ENCODE peak calls at places on chromosomes 5 and 9, in nine cellular contexts. One of them, this sample, is unnamed.

GRCh38 chr9:124260769-124261603 is 3.2 kb downstream of the NEK6 start:
- DNase-seq in WERI-Rb-1: no peak
- DNase-seq in T-helper 9 cell: no peak
- DNase-seq in mucosa of gallbladder: peak; percentile 66
- DNase-seq in stimulated activated CD8-positive, alpha-beta memory T cell treated with anti-CD3 and anti-CD28 coated beads, Interleukin-15, amount 100 ng/mL, for 4 hours: no peak
- DNase-seq in activated T-cell treated with anti-CD3 and anti-CD28 coated beads, Interleukin-2, amount 50 U/mL, for 24 hours: no peak
- DNase-seq in activated CD8-positive, alpha-beta memory T cell treated with anti-CD3 and anti-CD28 coated beads for 4 hours: no peak
- DNase-seq in AG10803: peak; percentile 78
- DNase-seq in kidney tubule cell: peak; percentile 83
- DNase-seq in this sample: no peak

GRCh38 chr5:5572983-5573797 is 150.7 kb downstream of the ICE1 start:
- DNase-seq in kidney tubule cell: no peak
- DNase-seq in AG10803: no peak
- DNase-seq in activated T-cell treated with anti-CD3 and anti-CD28 coated beads, Interleukin-2, amount 50 U/mL, for 24 hours: no peak
- DNase-seq in stimulated activated CD8-positive, alpha-beta memory T cell treated with anti-CD3 and anti-CD28 coated beads, Interleukin-15, amount 100 ng/mL, for 4 hours: no peak
- DNase-seq in T-helper 9 cell: no peak
- DNase-seq in WERI-Rb-1: no peak
- DNase-seq in mucosa of gallbladder: peak; percentile 20
- DNase-seq in activated CD8-positive, alpha-beta memory T cell treated with anti-CD3 and anti-CD28 coated beads for 4 hours: no peak
- DNase-seq in this sample: no peak

GRCh38 chr5:81936061-81936460 is 35.8 kb upstream of the ATG10 start:
- DNase-seq in stimulated activated CD8-positive, alpha-beta memory T cell treated with anti-CD3 and anti-CD28 coated beads, Interleukin-15, amount 100 ng/mL, for 4 hours: no peak
- DNase-seq in kidney tubule cell: no peak
- DNase-seq in T-helper 9 cell: no peak
- DNase-seq in AG10803: no peak
- DNase-seq in activated CD8-positive, alpha-beta memory T cell treated with anti-CD3 and anti-CD28 coated beads for 4 hours: no peak
- DNase-seq in WERI-Rb-1: no peak
- DNase-seq in activated T-cell treated with anti-CD3 and anti-CD28 coated beads, Interleukin-2, amount 50 U/mL, for 24 hours: no peak
- DNase-seq in mucosa of gallbladder: no peak
- DNase-seq in this sample: no peak

GRCh38 chr5:137129906-137130680 is 369.0 kb downstream of the SPOCK1 start:
- DNase-seq in activated CD8-positive, alpha-beta memory T cell treated with anti-CD3 and anti-CD28 coated beads for 4 hours: no peak
- DNase-seq in activated T-cell treated with anti-CD3 and anti-CD28 coated beads, Interleukin-2, amount 50 U/mL, for 24 hours: no peak
- DNase-seq in kidney tubule cell: peak; percentile 89
- DNase-seq in T-helper 9 cell: no peak
- DNase-seq in mucosa of gallbladder: no peak
- DNase-seq in AG10803: no peak
- DNase-seq in stimulated activated CD8-positive, alpha-beta memory T cell treated with anti-CD3 and anti-CD28 coated beads, Interleukin-15, amount 100 ng/mL, for 4 hours: no peak
- DNase-seq in WERI-Rb-1: no peak
- DNase-seq in this sample: no peak

GRCh38 chr9:108637340-108637739 is 218.4 kb downstream of the ACTL7B start:
- DNase-seq in kidney tubule cell: no peak
- DNase-seq in activated T-cell treated with anti-CD3 and anti-CD28 coated beads, Interleukin-2, amount 50 U/mL, for 24 hours: no peak
- DNase-seq in stimulated activated CD8-positive, alpha-beta memory T cell treated with anti-CD3 and anti-CD28 coated beads, Interleukin-15, amount 100 ng/mL, for 4 hours: no peak
- DNase-seq in mucosa of gallbladder: no peak
- DNase-seq in AG10803: no peak
- DNase-seq in WERI-Rb-1: no peak
- DNase-seq in activated CD8-positive, alpha-beta memory T cell treated with anti-CD3 and anti-CD28 coated beads for 4 hours: no peak
- DNase-seq in T-helper 9 cell: no peak
- DNase-seq in this sample: no peak

GRCh38 chr9:117916291-117916690 is 212.1 kb downstream of the TLR4 start:
- DNase-seq in WERI-Rb-1: no peak
- DNase-seq in AG10803: no peak
- DNase-seq in stimulated activated CD8-positive, alpha-beta memory T cell treated with anti-CD3 and anti-CD28 coated beads, Interleukin-15, amount 100 ng/mL, for 4 hours: no peak
- DNase-seq in T-helper 9 cell: no peak
- DNase-seq in activated CD8-positive, alpha-beta memory T cell treated with anti-CD3 and anti-CD28 coated beads for 4 hours: no peak
- DNase-seq in mucosa of gallbladder: no peak
- DNase-seq in kidney tubule cell: no peak
- DNase-seq in activated T-cell treated with anti-CD3 and anti-CD28 coated beads, Interleukin-2, amount 50 U/mL, for 24 hours: no peak
- DNase-seq in this sample: no peak

GRCh38 chr9:109232449-109232848 is 65.4 kb upstream of the FRRS1L start:
- DNase-seq in activated T-cell treated with anti-CD3 and anti-CD28 coated beads, Interleukin-2, amount 50 U/mL, for 24 hours: no peak
- DNase-seq in kidney tubule cell: peak; percentile 47
- DNase-seq in AG10803: peak; percentile 65
- DNase-seq in WERI-Rb-1: no peak
- DNase-seq in mucosa of gallbladder: no peak
- DNase-seq in activated CD8-positive, alpha-beta memory T cell treated with anti-CD3 and anti-CD28 coated beads for 4 hours: no peak
- DNase-seq in stimulated activated CD8-positive, alpha-beta memory T cell treated with anti-CD3 and anti-CD28 coated beads, Interleukin-15, amount 100 ng/mL, for 4 hours: no peak
- DNase-seq in T-helper 9 cell: no peak
- DNase-seq in this sample: no peak

GRCh38 chr5:28505121-28505520 is 1466.7 kb upstream of the CDH9 start:
- DNase-seq in kidney tubule cell: peak; percentile 36
- DNase-seq in T-helper 9 cell: no peak
- DNase-seq in stimulated activated CD8-positive, alpha-beta memory T cell treated with anti-CD3 and anti-CD28 coated beads, Interleukin-15, amount 100 ng/mL, for 4 hours: no peak
- DNase-seq in activated CD8-positive, alpha-beta memory T cell treated with anti-CD3 and anti-CD28 coated beads for 4 hours: no peak
- DNase-seq in mucosa of gallbladder: no peak
- DNase-seq in WERI-Rb-1: no peak
- DNase-seq in AG10803: no peak
- DNase-seq in activated T-cell treated with anti-CD3 and anti-CD28 coated beads, Interleukin-2, amount 50 U/mL, for 24 hours: no peak
- DNase-seq in this sample: no peak

GRCh38 chr9:97504381-97505216 is 3.1 kb downstream of the TMOD1 start:
- DNase-seq in activated T-cell treated with anti-CD3 and anti-CD28 coated beads, Interleukin-2, amount 50 U/mL, for 24 hours: no peak
- DNase-seq in WERI-Rb-1: no peak
- DNase-seq in T-helper 9 cell: no peak
- DNase-seq in activated CD8-positive, alpha-beta memory T cell treated with anti-CD3 and anti-CD28 coated beads for 4 hours: no peak
- DNase-seq in stimulated activated CD8-positive, alpha-beta memory T cell treated with anti-CD3 and anti-CD28 coated beads, Interleukin-15, amount 100 ng/mL, for 4 hours: no peak
- DNase-seq in mucosa of gallbladder: no peak
- DNase-seq in kidney tubule cell: peak; percentile 8
- DNase-seq in AG10803: no peak
- DNase-seq in this sample: no peak

GRCh38 chr9:34510032-34510431 is 12.8 kb downstream of the ENHO start:
- DNase-seq in kidney tubule cell: no peak
- DNase-seq in T-helper 9 cell: no peak
- DNase-seq in AG10803: no peak
- DNase-seq in activated CD8-positive, alpha-beta memory T cell treated with anti-CD3 and anti-CD28 coated beads for 4 hours: no peak
- DNase-seq in WERI-Rb-1: no peak
- DNase-seq in stimulated activated CD8-positive, alpha-beta memory T cell treated with anti-CD3 and anti-CD28 coated beads, Interleukin-15, amount 100 ng/mL, for 4 hours: no peak
- DNase-seq in mucosa of gallbladder: no peak
- DNase-seq in activated T-cell treated with anti-CD3 and anti-CD28 coated beads, Interleukin-2, amount 50 U/mL, for 24 hours: peak; percentile 11
- DNase-seq in this sample: no peak

GRCh38 chr9:99825158-99826046 is 3.7 kb downstream of the NR4A3 start:
- DNase-seq in mucosa of gallbladder: no peak
- DNase-seq in activated T-cell treated with anti-CD3 and anti-CD28 coated beads, Interleukin-2, amount 50 U/mL, for 24 hours: no peak
- DNase-seq in activated CD8-positive, alpha-beta memory T cell treated with anti-CD3 and anti-CD28 coated beads for 4 hours: no peak
- DNase-seq in kidney tubule cell: no peak
- DNase-seq in WERI-Rb-1: no peak
- DNase-seq in T-helper 9 cell: no peak
- DNase-seq in stimulated activated CD8-positive, alpha-beta memory T cell treated with anti-CD3 and anti-CD28 coated beads, Interleukin-15, amount 100 ng/mL, for 4 hours: no peak
- DNase-seq in AG10803: no peak
- DNase-seq in this sample: no peak

GRCh38 chr9:90423661-90424193 is 218.9 kb downstream of the DIRAS2 start:
- DNase-seq in activated CD8-positive, alpha-beta memory T cell treated with anti-CD3 and anti-CD28 coated beads for 4 hours: no peak
- DNase-seq in T-helper 9 cell: no peak
- DNase-seq in AG10803: no peak
- DNase-seq in stimulated activated CD8-positive, alpha-beta memory T cell treated with anti-CD3 and anti-CD28 coated beads, Interleukin-15, amount 100 ng/mL, for 4 hours: no peak
- DNase-seq in kidney tubule cell: peak; percentile 72
- DNase-seq in mucosa of gallbladder: no peak
- DNase-seq in WERI-Rb-1: no peak
- DNase-seq in activated T-cell treated with anti-CD3 and anti-CD28 coated beads, Interleukin-2, amount 50 U/mL, for 24 hours: no peak
- DNase-seq in this sample: no peak

GRCh38 chr5:44385236-44385940 is 3.8 kb downstream of the FGF10 start:
- DNase-seq in activated CD8-positive, alpha-beta memory T cell treated with anti-CD3 and anti-CD28 coated beads for 4 hours: no peak
- DNase-seq in kidney tubule cell: no peak
- DNase-seq in mucosa of gallbladder: no peak
- DNase-seq in WERI-Rb-1: no peak
- DNase-seq in AG10803: no peak
- DNase-seq in stimulated activated CD8-positive, alpha-beta memory T cell treated with anti-CD3 and anti-CD28 coated beads, Interleukin-15, amount 100 ng/mL, for 4 hours: no peak
- DNase-seq in T-helper 9 cell: no peak
- DNase-seq in activated T-cell treated with anti-CD3 and anti-CD28 coated beads, Interleukin-2, amount 50 U/mL, for 24 hours: no peak
- DNase-seq in this sample: no peak

GRCh38 chr9:4344946-4345345 is 45.1 kb upstream of the GLIS3 start:
- DNase-seq in T-helper 9 cell: peak; percentile 4
- DNase-seq in mucosa of gallbladder: peak; percentile 28
- DNase-seq in activated T-cell treated with anti-CD3 and anti-CD28 coated beads, Interleukin-2, amount 50 U/mL, for 24 hours: peak; percentile 40
- DNase-seq in stimulated activated CD8-positive, alpha-beta memory T cell treated with anti-CD3 and anti-CD28 coated beads, Interleukin-15, amount 100 ng/mL, for 4 hours: peak; percentile 7
- DNase-seq in activated CD8-positive, alpha-beta memory T cell treated with anti-CD3 and anti-CD28 coated beads for 4 hours: peak; percentile 2
- DNase-seq in AG10803: no peak
- DNase-seq in WERI-Rb-1: no peak
- DNase-seq in kidney tubule cell: peak; percentile 20
- DNase-seq in this sample: no peak

GRCh38 chr5:131171276-131171815 is 602 bp downstream of the LYRM7 start:
- DNase-seq in stimulated activated CD8-positive, alpha-beta memory T cell treated with anti-CD3 and anti-CD28 coated beads, Interleukin-15, amount 100 ng/mL, for 4 hours: no peak
- DNase-seq in WERI-Rb-1: no peak
- DNase-seq in activated CD8-positive, alpha-beta memory T cell treated with anti-CD3 and anti-CD28 coated beads for 4 hours: no peak
- DNase-seq in mucosa of gallbladder: no peak
- DNase-seq in T-helper 9 cell: peak; percentile 4
- DNase-seq in activated T-cell treated with anti-CD3 and anti-CD28 coated beads, Interleukin-2, amount 50 U/mL, for 24 hours: peak; percentile 45
- DNase-seq in kidney tubule cell: peak; percentile 37
- DNase-seq in AG10803: no peak
- DNase-seq in this sample: no peak

GRCh38 chr9:4277531-4277991 is 22.3 kb downstream of the GLIS3 start:
- DNase-seq in AG10803: no peak
- DNase-seq in activated T-cell treated with anti-CD3 and anti-CD28 coated beads, Interleukin-2, amount 50 U/mL, for 24 hours: no peak
- DNase-seq in stimulated activated CD8-positive, alpha-beta memory T cell treated with anti-CD3 and anti-CD28 coated beads, Interleukin-15, amount 100 ng/mL, for 4 hours: no peak
- DNase-seq in T-helper 9 cell: no peak
- DNase-seq in kidney tubule cell: peak; percentile 88
- DNase-seq in activated CD8-positive, alpha-beta memory T cell treated with anti-CD3 and anti-CD28 coated beads for 4 hours: no peak
- DNase-seq in mucosa of gallbladder: peak; percentile 29
- DNase-seq in WERI-Rb-1: no peak
- DNase-seq in this sample: no peak

GRCh38 chr5:124301850-124302249 is 444.6 kb downstream of the ZNF608 start:
- DNase-seq in T-helper 9 cell: no peak
- DNase-seq in WERI-Rb-1: no peak
- DNase-seq in activated CD8-positive, alpha-beta memory T cell treated with anti-CD3 and anti-CD28 coated beads for 4 hours: no peak
- DNase-seq in activated T-cell treated with anti-CD3 and anti-CD28 coated beads, Interleukin-2, amount 50 U/mL, for 24 hours: no peak
- DNase-seq in stimulated activated CD8-positive, alpha-beta memory T cell treated with anti-CD3 and anti-CD28 coated beads, Interleukin-15, amount 100 ng/mL, for 4 hours: no peak
- DNase-seq in AG10803: no peak
- DNase-seq in kidney tubule cell: peak; percentile 27
- DNase-seq in mucosa of gallbladder: no peak
- DNase-seq in this sample: no peak

GRCh38 chr9:133275105-133276000 is at the start of gene ABO:
- DNase-seq in WERI-Rb-1: peak; percentile 34
- DNase-seq in kidney tubule cell: peak; percentile 47
- DNase-seq in activated T-cell treated with anti-CD3 and anti-CD28 coated beads, Interleukin-2, amount 50 U/mL, for 24 hours: no peak
- DNase-seq in mucosa of gallbladder: no peak
- DNase-seq in AG10803: no peak
- DNase-seq in T-helper 9 cell: no peak
- DNase-seq in stimulated activated CD8-positive, alpha-beta memory T cell treated with anti-CD3 and anti-CD28 coated beads, Interleukin-15, amount 100 ng/mL, for 4 hours: no peak
- DNase-seq in activated CD8-positive, alpha-beta memory T cell treated with anti-CD3 and anti-CD28 coated beads for 4 hours: no peak
- DNase-seq in this sample: no peak

GRCh38 chr9:89635816-89636215 is 31.0 kb downstream of the GADD45G start:
- DNase-seq in kidney tubule cell: peak; percentile 80
- DNase-seq in stimulated activated CD8-positive, alpha-beta memory T cell treated with anti-CD3 and anti-CD28 coated beads, Interleukin-15, amount 100 ng/mL, for 4 hours: no peak
- DNase-seq in activated T-cell treated with anti-CD3 and anti-CD28 coated beads, Interleukin-2, amount 50 U/mL, for 24 hours: no peak
- DNase-seq in AG10803: no peak
- DNase-seq in T-helper 9 cell: no peak
- DNase-seq in WERI-Rb-1: no peak
- DNase-seq in mucosa of gallbladder: no peak
- DNase-seq in activated CD8-positive, alpha-beta memory T cell treated with anti-CD3 and anti-CD28 coated beads for 4 hours: no peak
- DNase-seq in this sample: peak; percentile 67

GRCh38 chr5:1331861-1332405 is 13.0 kb downstream of the CLPTM1L start:
- DNase-seq in activated T-cell treated with anti-CD3 and anti-CD28 coated beads, Interleukin-2, amount 50 U/mL, for 24 hours: no peak
- DNase-seq in kidney tubule cell: no peak
- DNase-seq in activated CD8-positive, alpha-beta memory T cell treated with anti-CD3 and anti-CD28 coated beads for 4 hours: no peak
- DNase-seq in stimulated activated CD8-positive, alpha-beta memory T cell treated with anti-CD3 and anti-CD28 coated beads, Interleukin-15, amount 100 ng/mL, for 4 hours: no peak
- DNase-seq in mucosa of gallbladder: no peak
- DNase-seq in AG10803: no peak
- DNase-seq in WERI-Rb-1: no peak
- DNase-seq in T-helper 9 cell: no peak
- DNase-seq in this sample: no peak

GRCh38 chr5:97094579-97095317 is 47.7 kb downstream of the LIX1 start:
- DNase-seq in AG10803: no peak
- DNase-seq in kidney tubule cell: peak; percentile 24
- DNase-seq in activated T-cell treated with anti-CD3 and anti-CD28 coated beads, Interleukin-2, amount 50 U/mL, for 24 hours: no peak
- DNase-seq in mucosa of gallbladder: no peak
- DNase-seq in T-helper 9 cell: no peak
- DNase-seq in activated CD8-positive, alpha-beta memory T cell treated with anti-CD3 and anti-CD28 coated beads for 4 hours: no peak
- DNase-seq in stimulated activated CD8-positive, alpha-beta memory T cell treated with anti-CD3 and anti-CD28 coated beads, Interleukin-15, amount 100 ng/mL, for 4 hours: no peak
- DNase-seq in WERI-Rb-1: no peak
- DNase-seq in this sample: no peak

GRCh38 chr9:121652037-121652837 is 803 bp downstream of the DAB2IP start:
- DNase-seq in T-helper 9 cell: no peak
- DNase-seq in kidney tubule cell: no peak
- DNase-seq in mucosa of gallbladder: no peak
- DNase-seq in activated CD8-positive, alpha-beta memory T cell treated with anti-CD3 and anti-CD28 coated beads for 4 hours: no peak
- DNase-seq in WERI-Rb-1: no peak
- DNase-seq in stimulated activated CD8-positive, alpha-beta memory T cell treated with anti-CD3 and anti-CD28 coated beads, Interleukin-15, amount 100 ng/mL, for 4 hours: no peak
- DNase-seq in activated T-cell treated with anti-CD3 and anti-CD28 coated beads, Interleukin-2, amount 50 U/mL, for 24 hours: no peak
- DNase-seq in AG10803: no peak
- DNase-seq in this sample: no peak

GRCh38 chr9:135971892-135972291 is 10.7 kb upstream of the UBAC1 start:
- DNase-seq in stimulated activated CD8-positive, alpha-beta memory T cell treated with anti-CD3 and anti-CD28 coated beads, Interleukin-15, amount 100 ng/mL, for 4 hours: no peak
- DNase-seq in T-helper 9 cell: peak; percentile 42
- DNase-seq in WERI-Rb-1: no peak
- DNase-seq in AG10803: no peak
- DNase-seq in activated T-cell treated with anti-CD3 and anti-CD28 coated beads, Interleukin-2, amount 50 U/mL, for 24 hours: peak; percentile 54
- DNase-seq in activated CD8-positive, alpha-beta memory T cell treated with anti-CD3 and anti-CD28 coated beads for 4 hours: no peak
- DNase-seq in kidney tubule cell: peak; percentile 75
- DNase-seq in mucosa of gallbladder: peak; percentile 71
- DNase-seq in this sample: no peak

GRCh38 chr5:174617910-174618309 is 106.5 kb upstream of the MSX2 start:
- DNase-seq in WERI-Rb-1: no peak
- DNase-seq in activated CD8-positive, alpha-beta memory T cell treated with anti-CD3 and anti-CD28 coated beads for 4 hours: no peak
- DNase-seq in T-helper 9 cell: no peak
- DNase-seq in stimulated activated CD8-positive, alpha-beta memory T cell treated with anti-CD3 and anti-CD28 coated beads, Interleukin-15, amount 100 ng/mL, for 4 hours: no peak
- DNase-seq in AG10803: no peak
- DNase-seq in activated T-cell treated with anti-CD3 and anti-CD28 coated beads, Interleukin-2, amount 50 U/mL, for 24 hours: no peak
- DNase-seq in kidney tubule cell: no peak
- DNase-seq in mucosa of gallbladder: peak; percentile 25
- DNase-seq in this sample: no peak

GRCh38 chr9:87309236-87309635 is 188.4 kb upstream of the DAPK1 start:
- DNase-seq in mucosa of gallbladder: no peak
- DNase-seq in WERI-Rb-1: no peak
- DNase-seq in activated T-cell treated with anti-CD3 and anti-CD28 coated beads, Interleukin-2, amount 50 U/mL, for 24 hours: no peak
- DNase-seq in T-helper 9 cell: no peak
- DNase-seq in AG10803: peak; percentile 21
- DNase-seq in activated CD8-positive, alpha-beta memory T cell treated with anti-CD3 and anti-CD28 coated beads for 4 hours: no peak
- DNase-seq in stimulated activated CD8-positive, alpha-beta memory T cell treated with anti-CD3 and anti-CD28 coated beads, Interleukin-15, amount 100 ng/mL, for 4 hours: no peak
- DNase-seq in kidney tubule cell: no peak
- DNase-seq in this sample: no peak

GRCh38 chr9:120187758-120188157 is 392.2 kb downstream of the CDK5RAP2 start:
- DNase-seq in T-helper 9 cell: no peak
- DNase-seq in mucosa of gallbladder: no peak
- DNase-seq in AG10803: no peak
- DNase-seq in WERI-Rb-1: no peak
- DNase-seq in stimulated activated CD8-positive, alpha-beta memory T cell treated with anti-CD3 and anti-CD28 coated beads, Interleukin-15, amount 100 ng/mL, for 4 hours: no peak
- DNase-seq in activated CD8-positive, alpha-beta memory T cell treated with anti-CD3 and anti-CD28 coated beads for 4 hours: no peak
- DNase-seq in kidney tubule cell: no peak
- DNase-seq in activated T-cell treated with anti-CD3 and anti-CD28 coated beads, Interleukin-2, amount 50 U/mL, for 24 hours: no peak
- DNase-seq in this sample: no peak

GRCh38 chr5:15740383-15740782 is 240.4 kb downstream of the FBXL7 start:
- DNase-seq in activated CD8-positive, alpha-beta memory T cell treated with anti-CD3 and anti-CD28 coated beads for 4 hours: no peak
- DNase-seq in AG10803: no peak
- DNase-seq in kidney tubule cell: no peak
- DNase-seq in stimulated activated CD8-positive, alpha-beta memory T cell treated with anti-CD3 and anti-CD28 coated beads, Interleukin-15, amount 100 ng/mL, for 4 hours: no peak
- DNase-seq in mucosa of gallbladder: no peak
- DNase-seq in WERI-Rb-1: no peak
- DNase-seq in activated T-cell treated with anti-CD3 and anti-CD28 coated beads, Interleukin-2, amount 50 U/mL, for 24 hours: no peak
- DNase-seq in T-helper 9 cell: no peak
- DNase-seq in this sample: no peak

GRCh38 chr9:129197978-129198736 is 20.1 kb upstream of the IER5L start:
- DNase-seq in activated T-cell treated with anti-CD3 and anti-CD28 coated beads, Interleukin-2, amount 50 U/mL, for 24 hours: no peak
- DNase-seq in T-helper 9 cell: no peak
- DNase-seq in activated CD8-positive, alpha-beta memory T cell treated with anti-CD3 and anti-CD28 coated beads for 4 hours: no peak
- DNase-seq in AG10803: peak; percentile 82
- DNase-seq in kidney tubule cell: peak; percentile 55
- DNase-seq in stimulated activated CD8-positive, alpha-beta memory T cell treated with anti-CD3 and anti-CD28 coated beads, Interleukin-15, amount 100 ng/mL, for 4 hours: no peak
- DNase-seq in mucosa of gallbladder: no peak
- DNase-seq in WERI-Rb-1: no peak
- DNase-seq in this sample: peak; percentile 48

GRCh38 chr5:180646963-180647305 is 2.5 kb downstream of the FLT4 start:
- DNase-seq in kidney tubule cell: no peak
- DNase-seq in mucosa of gallbladder: no peak
- DNase-seq in activated CD8-positive, alpha-beta memory T cell treated with anti-CD3 and anti-CD28 coated beads for 4 hours: no peak
- DNase-seq in WERI-Rb-1: no peak
- DNase-seq in stimulated activated CD8-positive, alpha-beta memory T cell treated with anti-CD3 and anti-CD28 coated beads, Interleukin-15, amount 100 ng/mL, for 4 hours: no peak
- DNase-seq in AG10803: no peak
- DNase-seq in activated T-cell treated with anti-CD3 and anti-CD28 coated beads, Interleukin-2, amount 50 U/mL, for 24 hours: no peak
- DNase-seq in T-helper 9 cell: no peak
- DNase-seq in this sample: no peak

GRCh38 chr5:88518131-88519016 is 249.7 kb upstream of the TMEM161B start:
- DNase-seq in activated T-cell treated with anti-CD3 and anti-CD28 coated beads, Interleukin-2, amount 50 U/mL, for 24 hours: no peak
- DNase-seq in T-helper 9 cell: no peak
- DNase-seq in stimulated activated CD8-positive, alpha-beta memory T cell treated with anti-CD3 and anti-CD28 coated beads, Interleukin-15, amount 100 ng/mL, for 4 hours: no peak
- DNase-seq in WERI-Rb-1: no peak
- DNase-seq in activated CD8-positive, alpha-beta memory T cell treated with anti-CD3 and anti-CD28 coated beads for 4 hours: no peak
- DNase-seq in kidney tubule cell: peak; percentile 25
- DNase-seq in mucosa of gallbladder: no peak
- DNase-seq in AG10803: no peak
- DNase-seq in this sample: no peak

GRCh38 chr5:38228914-38229313 is 29.4 kb upstream of the EGFLAM start:
- DNase-seq in activated CD8-positive, alpha-beta memory T cell treated with anti-CD3 and anti-CD28 coated beads for 4 hours: no peak
- DNase-seq in WERI-Rb-1: no peak
- DNase-seq in mucosa of gallbladder: no peak
- DNase-seq in kidney tubule cell: no peak
- DNase-seq in AG10803: no peak
- DNase-seq in T-helper 9 cell: no peak
- DNase-seq in stimulated activated CD8-positive, alpha-beta memory T cell treated with anti-CD3 and anti-CD28 coated beads, Interleukin-15, amount 100 ng/mL, for 4 hours: no peak
- DNase-seq in activated T-cell treated with anti-CD3 and anti-CD28 coated beads, Interleukin-2, amount 50 U/mL, for 24 hours: no peak
- DNase-seq in this sample: no peak